ENCODE peak calls at places on chromosomes 1 and 21, in eight cellular contexts. M is K562, C is sigmoid colon, A is transverse colon, I is SK-N-SH, O is H1, U is upper lobe of left lung, W is stomach. T is an unnamed sample. For H3K4me1, the result is how much of the 10 kb centered on the place peaks cover.

GRCh38 chr1:178238722-178239510 is 145.0 kb downstream of the RASAL2 start:
- DNase-seq in M (no peak), C (no peak), A (no peak), I (no peak), O (no peak), U (no peak), W (no peak), T (no peak)

GRCh38 chr1:7553042-7553690 is 217.9 kb upstream of the VAMP3 start:
- DNase-seq in M (no peak), C (no peak), A (no peak), I (no peak), O (no peak), U (no peak), W (no peak), T (no peak)

GRCh38 chr1:112026018-112026417 is 36.5 kb upstream of the KCND3 start:
- DNase-seq in M (no peak), C (no peak), A (no peak), I (no peak), O (no peak), U (no peak), W (no peak), T (no peak)

GRCh38 chr1:156961709-156962108 is 41.3 kb downstream of the LRRC71 start:
- DNase-seq in M (no peak), C (no peak), A (no peak), I (no peak), O (no peak), U (no peak), W (no peak), T (no peak)

GRCh38 chr1:40153073-40153770 is 8.0 kb upstream of the RLF start:
- DNase-seq in M (no peak), C (no peak), A (no peak), I (peak), O (no peak), U (no peak), W (no peak), T (no peak)

GRCh38 chr1:97137862-97138514 is 416.4 kb downstream of the PTBP2 start:
- DNase-seq in M (no peak), C (no peak), A (peak), I (peak), O (no peak), U (no peak), W (no peak), T (no peak)

GRCh38 chr1:240417317-240417716 is 194.6 kb downstream of the GREM2 start:
- DNase-seq in M (no peak), C (no peak), A (no peak), I (peak), O (no peak), U (no peak), W (no peak), T (no peak)

GRCh38 chr21:45528028-45528705 is 14.1 kb downstream of the SLC19A1 start:
- DNase-seq in M (no peak), C (peak), A (peak), I (no peak), O (no peak), U (peak), W (peak), T (peak)

GRCh38 chr1:7250176-7250575 is 464.9 kb downstream of the CAMTA1 start:
- DNase-seq in M (no peak), C (no peak), A (no peak), I (no peak), O (no peak), U (no peak), W (no peak), T (no peak)

GRCh38 chr1:1000357-1001056 is 610 bp upstream of the HES4 start:
- DNase-seq in M (peak), C (peak), A (peak), I (peak), O (peak), U (peak), W (peak), T (peak)

GRCh38 chr1:999797-1000356 is at the start of gene HES4:
- DNase-seq in M (no peak), C (peak), A (peak), I (peak), O (peak), U (peak), W (peak), T (peak)

GRCh38 chr1:1003618-1004419 is 3.9 kb upstream of the HES4 start:
- DNase-seq in M (peak), C (no peak), A (no peak), I (no peak), O (no peak), U (no peak), W (no peak), T (no peak)

GRCh38 chr1:1001057-1001630 is 1.2 kb upstream of the HES4 start:
- DNase-seq in M (peak), C (peak), A (no peak), I (peak), O (no peak), U (no peak), W (no peak), T (peak)

DNA sequence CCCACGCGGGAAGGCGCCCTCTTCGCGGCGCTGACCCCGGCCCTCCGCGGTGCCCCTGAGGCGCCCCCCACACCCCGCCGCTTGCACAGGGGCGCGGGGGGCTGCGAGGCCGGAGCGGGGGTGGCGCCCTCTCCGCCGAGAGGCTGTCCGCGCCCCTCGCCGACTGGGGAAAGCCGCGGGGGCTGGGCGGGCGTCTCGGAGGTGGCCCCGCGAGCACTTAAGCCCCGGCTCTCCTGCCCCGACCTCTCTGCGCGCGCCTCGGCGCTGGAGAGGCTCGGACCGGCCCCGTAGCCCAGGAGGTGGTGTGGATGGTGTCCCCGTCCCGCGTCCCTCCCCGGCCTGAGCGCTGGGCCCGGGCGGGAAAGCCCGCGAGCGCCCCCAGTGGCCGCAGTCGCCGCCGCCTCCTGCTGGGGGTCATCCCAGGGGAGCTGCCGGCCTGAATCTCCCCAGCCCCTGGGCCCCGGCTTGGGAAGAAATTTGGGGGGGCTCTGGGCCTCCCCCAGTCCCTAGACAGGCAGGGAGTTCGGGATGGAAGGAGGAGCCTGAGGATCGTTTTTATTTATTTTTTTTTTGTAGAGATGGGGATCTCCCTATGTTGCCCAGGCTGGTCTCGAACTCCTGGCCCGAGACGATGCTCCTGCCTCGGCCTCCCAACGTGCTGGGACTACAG is 1.9 kb upstream of the HES4 start:
- DNase-seq in M (peak), C (peak), A (peak), I (peak), O (peak), U (peak), W (peak), T (peak)
- TF ChIP-seq POLR2AphosphoS5 in M (peak), C (peak), A (no peak), I (no peak), O (no peak), U (peak), W (peak), T (no peak)

GRCh38 chr21:25863031-25863430 is 128.3 kb downstream of the GABPA start:
- DNase-seq in M (no peak), C (no peak), A (no peak), I (no peak), O (no peak), U (no peak), W (no peak), T (no peak)

GRCh38 chr21:25859264-25859931 is 124.6 kb downstream of the GABPA start:
- DNase-seq in M (no peak), C (no peak), A (no peak), I (no peak), O (no peak), U (no peak), W (no peak), T (no peak)

GRCh38 chr21:25863747-25864146 is 129.0 kb downstream of the GABPA start:
- DNase-seq in M (no peak), C (no peak), A (no peak), I (no peak), O (no peak), U (no peak), W (no peak), T (no peak)

GRCh38 chr21:25862112-25862511 is 127.3 kb downstream of the GABPA start:
- DNase-seq in M (no peak), C (no peak), A (peak), I (no peak), O (no peak), U (no peak), W (no peak), T (no peak)

DNA sequence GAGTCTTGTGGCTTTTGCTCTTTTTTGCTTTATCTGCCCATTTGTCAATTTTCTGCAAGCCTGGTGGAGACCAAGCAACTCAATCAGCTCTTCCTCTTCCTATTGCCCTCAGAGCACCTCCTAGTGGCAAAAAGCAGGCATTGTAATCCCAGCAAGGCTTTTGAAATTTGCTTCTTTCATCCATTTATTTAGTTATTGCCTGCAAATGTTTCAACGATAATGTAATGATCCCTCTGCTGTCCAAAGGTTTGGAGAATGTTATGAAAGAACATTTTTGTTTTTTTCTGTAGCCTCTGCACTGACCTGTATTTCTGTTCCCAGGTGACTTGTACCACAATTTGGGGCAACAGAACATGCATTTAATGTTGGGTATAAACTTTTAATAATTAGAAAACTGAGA is 127.8 kb downstream of the GABPA start:
- DNase-seq in M (peak), C (no peak), A (no peak), I (no peak), O (no peak), U (no peak), W (no peak), T (no peak)
- H3K4me1 ChIP-seq in M (under half), C (under half), A (under half), I (under half), O (under half), U (under half), W (under half), T (under half)

GRCh38 chr1:58764294-58764978 is 19.4 kb downstream of the JUN start:
- DNase-seq in M (no peak), C (no peak), A (no peak), I (no peak), O (no peak), U (no peak), W (no peak), T (no peak)
- TF ChIP-seq EP300 in M (no peak), C (no peak), A (no peak), I (peak), O (no peak), U (no peak), W (no peak), T (no peak)

DNA sequence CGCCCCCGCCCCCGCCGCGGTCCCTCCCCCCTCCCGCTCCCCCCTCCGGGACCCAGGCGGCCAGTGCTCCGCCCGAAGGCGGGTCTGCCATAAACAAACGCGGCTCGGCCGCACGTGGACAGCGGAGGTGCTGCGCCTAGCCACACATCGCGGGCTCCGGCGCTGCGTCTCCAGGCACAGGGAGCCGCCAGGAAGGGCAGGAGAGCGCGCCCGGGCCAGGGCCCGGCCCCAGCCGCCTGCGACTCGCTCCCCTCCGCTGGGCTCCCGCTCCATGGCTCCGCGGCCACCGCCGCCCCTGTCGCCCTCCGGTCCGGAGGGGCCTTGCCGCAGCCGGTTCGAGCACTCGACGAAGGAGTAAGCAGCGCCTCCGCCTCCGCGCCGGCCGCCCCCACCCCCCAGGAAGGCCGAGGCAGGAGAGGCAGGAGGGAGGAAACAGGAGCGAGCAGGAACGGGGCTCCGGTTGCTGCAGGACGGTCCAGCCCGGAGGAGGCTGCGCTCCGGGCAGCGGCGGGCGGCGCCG is at the start of gene SIM2:
- DNase-seq in M (peak), C (no peak), A (no peak), I (peak), O (no peak), U (no peak), W (peak), T (no peak)
- TF ChIP-seq POLR2AphosphoS5 in M (no peak), C (no peak), A (no peak), I (no peak), O (no peak), U (no peak), W (peak), T (no peak)

GRCh38 chr1:1165485-1165884 is 8.2 kb upstream of the TTLL10 start:
- DNase-seq in M (no peak), C (no peak), A (no peak), I (no peak), O (no peak), U (no peak), W (no peak), T (no peak)
- H3K4me1 ChIP-seq in M (under half), C (under half), A (under half), I (under half), O (under half), U (under half), W (under half), T (under half)

DNA sequence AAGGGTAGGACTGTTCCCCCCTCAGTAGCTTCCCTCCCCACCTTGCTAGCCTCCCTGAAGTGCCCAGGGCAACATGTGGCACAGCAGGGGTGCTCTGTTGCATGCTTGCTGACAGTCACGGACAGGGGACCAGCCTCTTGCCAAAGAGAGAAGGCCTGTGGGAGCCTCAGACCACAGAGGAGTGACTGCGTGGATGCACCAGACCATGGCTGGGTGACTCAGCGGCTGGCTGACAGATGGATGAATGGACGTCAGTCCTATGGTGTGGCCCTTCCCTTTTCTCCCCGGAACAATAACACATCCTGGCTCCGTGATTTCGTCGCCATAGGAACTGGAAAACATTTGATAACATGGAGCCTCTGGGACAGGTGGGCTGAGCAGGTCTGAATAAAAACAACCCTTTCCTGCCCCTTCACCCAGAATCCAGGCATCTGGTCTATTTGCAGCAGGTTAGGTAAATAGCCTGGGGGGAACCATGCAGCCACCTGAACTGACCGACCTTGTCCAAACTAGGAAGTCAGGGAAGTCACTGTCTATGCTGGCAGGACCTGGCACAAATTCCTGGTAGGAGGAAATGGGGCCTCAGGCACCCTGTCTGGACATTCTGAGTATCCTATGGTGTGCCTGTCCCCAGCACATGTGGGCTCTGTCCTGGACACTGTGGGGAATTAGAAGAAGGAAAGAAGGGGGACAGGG is 53.3 kb downstream of the NENF start:
- DNase-seq in M (peak), C (peak), A (peak), I (peak), O (no peak), U (peak), W (peak), T (peak)
- TF ChIP-seq EP300 in M (peak), C (no peak), A (no peak), I (no peak), O (no peak), U (peak), W (no peak), T (no peak)

GRCh38 chr1:11518016-11518670 is 39.2 kb downstream of the DISP3 start:
- DNase-seq in M (no peak), C (peak), A (no peak), I (no peak), O (no peak), U (peak), W (no peak), T (no peak)
- TF ChIP-seq POLR2AphosphoS5 in M (no peak), C (no peak), A (no peak), I (no peak), O (no peak), U (no peak), W (no peak), T (no peak)

GRCh38 chr21:43664358-43664757 is 5.0 kb downstream of the RRP1B start:
- DNase-seq in M (no peak), C (no peak), A (no peak), I (no peak), O (no peak), U (no peak), W (no peak), T (no peak)
- H3K4me1 ChIP-seq in M (under half), C (under half), A (under half), I (under half), O (under half), U (under half), W (under half), T (under half)

T was measured in suprapubic skin.